ENCODE peak calls at places on chromosomes 2 and 18, in eight cellular contexts. One of them, this sample, is unnamed.

GRCh38 chr18:48885951-48886400 is 64.8 kb downstream of the SMAD7 start:
- DNase-seq in HEK293T: no peak
- DNase-seq in pancreas: no peak
- DNase-seq in GM23248: no peak
- DNase-seq in occipital lobe: no peak
- DNase-seq in AG04450: no peak
- DNase-seq in NCI-H2081 treated with DMSO at 0.1 percent for 48 hours: no peak
- DNase-seq in activated naive CD8-positive, alpha-beta T cell treated with anti-CD3 and anti-CD28 coated beads, Interleukin-2, amount 50 U/mL, for 24 hours: no peak
- DNase-seq in this sample: no peak

GRCh38 chr2:212723226-212723625 is 184.6 kb upstream of the ERBB4 start:
- DNase-seq in NCI-H2081 treated with DMSO at 0.1 percent for 48 hours: no peak
- DNase-seq in GM23248: peak; percentile 78
- DNase-seq in occipital lobe: no peak
- DNase-seq in AG04450: no peak
- DNase-seq in pancreas: no peak
- DNase-seq in activated naive CD8-positive, alpha-beta T cell treated with anti-CD3 and anti-CD28 coated beads, Interleukin-2, amount 50 U/mL, for 24 hours: no peak
- DNase-seq in HEK293T: no peak
- DNase-seq in this sample: no peak

GRCh38 chr2:67771380-67771779 is 291.4 kb downstream of the C1D start:
- DNase-seq in activated naive CD8-positive, alpha-beta T cell treated with anti-CD3 and anti-CD28 coated beads, Interleukin-2, amount 50 U/mL, for 24 hours: no peak
- DNase-seq in HEK293T: no peak
- DNase-seq in occipital lobe: no peak
- DNase-seq in pancreas: no peak
- DNase-seq in GM23248: no peak
- DNase-seq in NCI-H2081 treated with DMSO at 0.1 percent for 48 hours: no peak
- DNase-seq in AG04450: no peak
- DNase-seq in this sample: no peak

GRCh38 chr2:49972699-49973098 is 818.4 kb upstream of the FSHR start:
- DNase-seq in AG04450: no peak
- DNase-seq in activated naive CD8-positive, alpha-beta T cell treated with anti-CD3 and anti-CD28 coated beads, Interleukin-2, amount 50 U/mL, for 24 hours: no peak
- DNase-seq in occipital lobe: peak; percentile 32
- DNase-seq in HEK293T: no peak
- DNase-seq in NCI-H2081 treated with DMSO at 0.1 percent for 48 hours: no peak
- DNase-seq in GM23248: no peak
- DNase-seq in pancreas: no peak
- DNase-seq in this sample: no peak

GRCh38 chr2:130823171-130823885 is 13.4 kb upstream of the ARHGEF4 start:
- DNase-seq in activated naive CD8-positive, alpha-beta T cell treated with anti-CD3 and anti-CD28 coated beads, Interleukin-2, amount 50 U/mL, for 24 hours: no peak
- DNase-seq in NCI-H2081 treated with DMSO at 0.1 percent for 48 hours: no peak
- DNase-seq in HEK293T: no peak
- DNase-seq in pancreas: no peak
- DNase-seq in occipital lobe: no peak
- DNase-seq in AG04450: no peak
- DNase-seq in GM23248: no peak
- DNase-seq in this sample: no peak

GRCh38 chr2:222791946-222792649 is 68.7 kb upstream of the ACSL3 start:
- DNase-seq in occipital lobe: no peak
- DNase-seq in GM23248: peak; percentile 23
- DNase-seq in HEK293T: no peak
- DNase-seq in NCI-H2081 treated with DMSO at 0.1 percent for 48 hours: no peak
- DNase-seq in activated naive CD8-positive, alpha-beta T cell treated with anti-CD3 and anti-CD28 coated beads, Interleukin-2, amount 50 U/mL, for 24 hours: no peak
- DNase-seq in pancreas: no peak
- DNase-seq in AG04450: no peak
- DNase-seq in this sample: no peak

GRCh38 chr2:111897924-111898702 is at the start of gene MERTK:
- DNase-seq in AG04450: peak; percentile 32
- DNase-seq in activated naive CD8-positive, alpha-beta T cell treated with anti-CD3 and anti-CD28 coated beads, Interleukin-2, amount 50 U/mL, for 24 hours: peak; percentile 67
- DNase-seq in GM23248: peak; percentile 77
- DNase-seq in occipital lobe: peak; percentile 56
- DNase-seq in NCI-H2081 treated with DMSO at 0.1 percent for 48 hours: no peak
- DNase-seq in pancreas: peak; percentile 94
- DNase-seq in HEK293T: peak; percentile 90
- DNase-seq in this sample: peak; percentile 84

GRCh38 chr2:100606740-100607343 is 44.0 kb downstream of the PDCL3 start:
- DNase-seq in GM23248: peak; percentile 65
- DNase-seq in HEK293T: peak; percentile 66
- DNase-seq in AG04450: no peak
- DNase-seq in pancreas: no peak
- DNase-seq in occipital lobe: peak; percentile 35
- DNase-seq in activated naive CD8-positive, alpha-beta T cell treated with anti-CD3 and anti-CD28 coated beads, Interleukin-2, amount 50 U/mL, for 24 hours: peak; percentile 17
- DNase-seq in NCI-H2081 treated with DMSO at 0.1 percent for 48 hours: no peak
- DNase-seq in this sample: peak; percentile 31

GRCh38 chr2:229456091-229456490 is 185.0 kb upstream of the PID1 start:
- DNase-seq in HEK293T: no peak
- DNase-seq in occipital lobe: no peak
- DNase-seq in NCI-H2081 treated with DMSO at 0.1 percent for 48 hours: no peak
- DNase-seq in pancreas: no peak
- DNase-seq in AG04450: no peak
- DNase-seq in activated naive CD8-positive, alpha-beta T cell treated with anti-CD3 and anti-CD28 coated beads, Interleukin-2, amount 50 U/mL, for 24 hours: no peak
- DNase-seq in GM23248: no peak
- DNase-seq in this sample: no peak

GRCh38 chr2:157940024-157940423 is 63.9 kb upstream of the ACVR1 start:
- DNase-seq in GM23248: peak; percentile 11
- DNase-seq in HEK293T: no peak
- DNase-seq in occipital lobe: no peak
- DNase-seq in pancreas: no peak
- DNase-seq in AG04450: no peak
- DNase-seq in NCI-H2081 treated with DMSO at 0.1 percent for 48 hours: no peak
- DNase-seq in activated naive CD8-positive, alpha-beta T cell treated with anti-CD3 and anti-CD28 coated beads, Interleukin-2, amount 50 U/mL, for 24 hours: no peak
- DNase-seq in this sample: no peak

GRCh38 chr2:239311132-239312040 is 89.4 kb downstream of the HDAC4 start:
- DNase-seq in HEK293T: no peak
- DNase-seq in occipital lobe: no peak
- DNase-seq in pancreas: peak; percentile 42
- DNase-seq in GM23248: peak; percentile 81
- DNase-seq in AG04450: no peak
- DNase-seq in activated naive CD8-positive, alpha-beta T cell treated with anti-CD3 and anti-CD28 coated beads, Interleukin-2, amount 50 U/mL, for 24 hours: peak; percentile 0
- DNase-seq in NCI-H2081 treated with DMSO at 0.1 percent for 48 hours: no peak
- DNase-seq in this sample: no peak

GRCh38 chr18:67463829-67464228 is 52.7 kb downstream of the DSEL start:
- DNase-seq in AG04450: no peak
- DNase-seq in pancreas: no peak
- DNase-seq in HEK293T: peak; percentile 3
- DNase-seq in GM23248: no peak
- DNase-seq in occipital lobe: no peak
- DNase-seq in NCI-H2081 treated with DMSO at 0.1 percent for 48 hours: no peak
- DNase-seq in activated naive CD8-positive, alpha-beta T cell treated with anti-CD3 and anti-CD28 coated beads, Interleukin-2, amount 50 U/mL, for 24 hours: no peak
- DNase-seq in this sample: no peak

GRCh38 chr18:62596145-62597005 is 73.5 kb downstream of the ZCCHC2 start:
- DNase-seq in NCI-H2081 treated with DMSO at 0.1 percent for 48 hours: no peak
- DNase-seq in HEK293T: no peak
- DNase-seq in occipital lobe: no peak
- DNase-seq in AG04450: no peak
- DNase-seq in activated naive CD8-positive, alpha-beta T cell treated with anti-CD3 and anti-CD28 coated beads, Interleukin-2, amount 50 U/mL, for 24 hours: no peak
- DNase-seq in GM23248: peak; percentile 49
- DNase-seq in pancreas: peak; percentile 55
- DNase-seq in this sample: no peak

GRCh38 chr2:11930211-11930761 is 183.9 kb downstream of the LPIN1 start:
- DNase-seq in pancreas: no peak
- DNase-seq in AG04450: no peak
- DNase-seq in occipital lobe: no peak
- DNase-seq in activated naive CD8-positive, alpha-beta T cell treated with anti-CD3 and anti-CD28 coated beads, Interleukin-2, amount 50 U/mL, for 24 hours: no peak
- DNase-seq in HEK293T: no peak
- DNase-seq in NCI-H2081 treated with DMSO at 0.1 percent for 48 hours: no peak
- DNase-seq in GM23248: no peak
- DNase-seq in this sample: no peak

GRCh38 chr2:71756280-71756906 is 303.0 kb downstream of the DYSF start:
- DNase-seq in pancreas: no peak
- DNase-seq in HEK293T: no peak
- DNase-seq in NCI-H2081 treated with DMSO at 0.1 percent for 48 hours: no peak
- DNase-seq in AG04450: no peak
- DNase-seq in activated naive CD8-positive, alpha-beta T cell treated with anti-CD3 and anti-CD28 coated beads, Interleukin-2, amount 50 U/mL, for 24 hours: no peak
- DNase-seq in GM23248: peak; percentile 84
- DNase-seq in occipital lobe: no peak
- DNase-seq in this sample: no peak

GRCh38 chr2:164554487-164554886 is 66.8 kb downstream of the GRB14 start:
- DNase-seq in occipital lobe: no peak
- DNase-seq in HEK293T: no peak
- DNase-seq in AG04450: no peak
- DNase-seq in activated naive CD8-positive, alpha-beta T cell treated with anti-CD3 and anti-CD28 coated beads, Interleukin-2, amount 50 U/mL, for 24 hours: no peak
- DNase-seq in pancreas: no peak
- DNase-seq in GM23248: no peak
- DNase-seq in NCI-H2081 treated with DMSO at 0.1 percent for 48 hours: no peak
- DNase-seq in this sample: no peak

GRCh38 chr2:201298462-201298861 is 38.1 kb downstream of the CASP8 start:
- DNase-seq in occipital lobe: no peak
- DNase-seq in GM23248: peak; percentile 47
- DNase-seq in AG04450: no peak
- DNase-seq in HEK293T: no peak
- DNase-seq in NCI-H2081 treated with DMSO at 0.1 percent for 48 hours: no peak
- DNase-seq in activated naive CD8-positive, alpha-beta T cell treated with anti-CD3 and anti-CD28 coated beads, Interleukin-2, amount 50 U/mL, for 24 hours: no peak
- DNase-seq in pancreas: no peak
- DNase-seq in this sample: no peak

GRCh38 chr2:75064691-75065396 is 106.4 kb downstream of the POLE4 start:
- DNase-seq in AG04450: no peak
- DNase-seq in pancreas: peak; percentile 62
- DNase-seq in occipital lobe: peak; percentile 19
- DNase-seq in NCI-H2081 treated with DMSO at 0.1 percent for 48 hours: no peak
- DNase-seq in HEK293T: peak; percentile 72
- DNase-seq in GM23248: peak; percentile 62
- DNase-seq in activated naive CD8-positive, alpha-beta T cell treated with anti-CD3 and anti-CD28 coated beads, Interleukin-2, amount 50 U/mL, for 24 hours: peak; percentile 59
- DNase-seq in this sample: peak; percentile 9

GRCh38 chr2:53568463-53568862 is 199.1 kb upstream of the CHAC2 start:
- DNase-seq in GM23248: no peak
- DNase-seq in activated naive CD8-positive, alpha-beta T cell treated with anti-CD3 and anti-CD28 coated beads, Interleukin-2, amount 50 U/mL, for 24 hours: no peak
- DNase-seq in pancreas: no peak
- DNase-seq in AG04450: no peak
- DNase-seq in NCI-H2081 treated with DMSO at 0.1 percent for 48 hours: no peak
- DNase-seq in occipital lobe: no peak
- DNase-seq in HEK293T: no peak
- DNase-seq in this sample: no peak

GRCh38 chr18:48387300-48387699 is 21.9 kb downstream of the ZBTB7C start:
- DNase-seq in HEK293T: no peak
- DNase-seq in activated naive CD8-positive, alpha-beta T cell treated with anti-CD3 and anti-CD28 coated beads, Interleukin-2, amount 50 U/mL, for 24 hours: no peak
- DNase-seq in AG04450: no peak
- DNase-seq in GM23248: no peak
- DNase-seq in NCI-H2081 treated with DMSO at 0.1 percent for 48 hours: no peak
- DNase-seq in occipital lobe: no peak
- DNase-seq in pancreas: no peak
- DNase-seq in this sample: no peak

GRCh38 chr2:109396338-109397180 is 217.2 kb downstream of the SEPTIN10 start:
- DNase-seq in pancreas: no peak
- DNase-seq in activated naive CD8-positive, alpha-beta T cell treated with anti-CD3 and anti-CD28 coated beads, Interleukin-2, amount 50 U/mL, for 24 hours: peak; percentile 30
- DNase-seq in GM23248: no peak
- DNase-seq in HEK293T: no peak
- DNase-seq in AG04450: no peak
- DNase-seq in occipital lobe: no peak
- DNase-seq in NCI-H2081 treated with DMSO at 0.1 percent for 48 hours: no peak
- DNase-seq in this sample: no peak

GRCh38 chr2:128260239-128261138 is 58.2 kb downstream of the HS6ST1 start:
- DNase-seq in HEK293T: no peak
- DNase-seq in occipital lobe: peak; percentile 52
- DNase-seq in pancreas: peak; percentile 71
- DNase-seq in GM23248: peak; percentile 98
- DNase-seq in NCI-H2081 treated with DMSO at 0.1 percent for 48 hours: no peak
- DNase-seq in AG04450: no peak
- DNase-seq in activated naive CD8-positive, alpha-beta T cell treated with anti-CD3 and anti-CD28 coated beads, Interleukin-2, amount 50 U/mL, for 24 hours: no peak
- DNase-seq in this sample: no peak

GRCh38 chr2:120004254-120004653 is 8.6 kb upstream of the EPB41L5 start:
- DNase-seq in NCI-H2081 treated with DMSO at 0.1 percent for 48 hours: no peak
- DNase-seq in GM23248: no peak
- DNase-seq in AG04450: no peak
- DNase-seq in activated naive CD8-positive, alpha-beta T cell treated with anti-CD3 and anti-CD28 coated beads, Interleukin-2, amount 50 U/mL, for 24 hours: no peak
- DNase-seq in occipital lobe: no peak
- DNase-seq in pancreas: no peak
- DNase-seq in HEK293T: no peak
- DNase-seq in this sample: no peak

GRCh38 chr18:74963820-74964446 is 245.0 kb downstream of the PTGR3 start:
- DNase-seq in activated naive CD8-positive, alpha-beta T cell treated with anti-CD3 and anti-CD28 coated beads, Interleukin-2, amount 50 U/mL, for 24 hours: no peak
- DNase-seq in pancreas: no peak
- DNase-seq in GM23248: peak; percentile 67
- DNase-seq in AG04450: no peak
- DNase-seq in HEK293T: peak; percentile 20
- DNase-seq in NCI-H2081 treated with DMSO at 0.1 percent for 48 hours: peak; percentile 37
- DNase-seq in occipital lobe: no peak
- DNase-seq in this sample: no peak

GRCh38 chr2:137133231-137133630 is 367.9 kb downstream of the THSD7B start:
- DNase-seq in AG04450: no peak
- DNase-seq in occipital lobe: no peak
- DNase-seq in GM23248: no peak
- DNase-seq in pancreas: no peak
- DNase-seq in NCI-H2081 treated with DMSO at 0.1 percent for 48 hours: no peak
- DNase-seq in HEK293T: no peak
- DNase-seq in activated naive CD8-positive, alpha-beta T cell treated with anti-CD3 and anti-CD28 coated beads, Interleukin-2, amount 50 U/mL, for 24 hours: no peak
- DNase-seq in this sample: no peak

GRCh38 chr2:233137040-233137439 is 76.9 kb downstream of the INPP5D start:
- DNase-seq in pancreas: no peak
- DNase-seq in AG04450: no peak
- DNase-seq in activated naive CD8-positive, alpha-beta T cell treated with anti-CD3 and anti-CD28 coated beads, Interleukin-2, amount 50 U/mL, for 24 hours: no peak
- DNase-seq in NCI-H2081 treated with DMSO at 0.1 percent for 48 hours: no peak
- DNase-seq in HEK293T: no peak
- DNase-seq in GM23248: no peak
- DNase-seq in occipital lobe: no peak
- DNase-seq in this sample: no peak

GRCh38 chr2:55616509-55617159 is 788 bp downstream of the PPP4R3B start:
- DNase-seq in NCI-H2081 treated with DMSO at 0.1 percent for 48 hours: no peak
- DNase-seq in GM23248: peak; percentile 76
- DNase-seq in HEK293T: peak; percentile 28
- DNase-seq in occipital lobe: peak; percentile 10
- DNase-seq in AG04450: no peak
- DNase-seq in pancreas: no peak
- DNase-seq in activated naive CD8-positive, alpha-beta T cell treated with anti-CD3 and anti-CD28 coated beads, Interleukin-2, amount 50 U/mL, for 24 hours: peak; percentile 42
- DNase-seq in this sample: no peak

GRCh38 chr18:22567794-22568193 is 150.1 kb upstream of the CTAGE1 start:
- DNase-seq in pancreas: no peak
- DNase-seq in HEK293T: no peak
- DNase-seq in activated naive CD8-positive, alpha-beta T cell treated with anti-CD3 and anti-CD28 coated beads, Interleukin-2, amount 50 U/mL, for 24 hours: no peak
- DNase-seq in AG04450: no peak
- DNase-seq in occipital lobe: no peak
- DNase-seq in GM23248: no peak
- DNase-seq in NCI-H2081 treated with DMSO at 0.1 percent for 48 hours: no peak
- DNase-seq in this sample: no peak

GRCh38 chr2:239920616-239921365 is 104.4 kb downstream of the NDUFA10 start:
- DNase-seq in NCI-H2081 treated with DMSO at 0.1 percent for 48 hours: no peak
- DNase-seq in GM23248: no peak
- DNase-seq in HEK293T: no peak
- DNase-seq in pancreas: no peak
- DNase-seq in occipital lobe: no peak
- DNase-seq in activated naive CD8-positive, alpha-beta T cell treated with anti-CD3 and anti-CD28 coated beads, Interleukin-2, amount 50 U/mL, for 24 hours: no peak
- DNase-seq in AG04450: no peak
- DNase-seq in this sample: no peak

GRCh38 chr18:55500316-55501086 is 87.5 kb downstream of the TCF4 start:
- DNase-seq in AG04450: no peak
- DNase-seq in HEK293T: no peak
- DNase-seq in NCI-H2081 treated with DMSO at 0.1 percent for 48 hours: no peak
- DNase-seq in GM23248: peak; percentile 89
- DNase-seq in activated naive CD8-positive, alpha-beta T cell treated with anti-CD3 and anti-CD28 coated beads, Interleukin-2, amount 50 U/mL, for 24 hours: no peak
- DNase-seq in occipital lobe: no peak
- DNase-seq in pancreas: no peak
- DNase-seq in this sample: no peak

GRCh38 chr2:45951025-45951737 is 299.7 kb downstream of the PRKCE start:
- DNase-seq in pancreas: no peak
- DNase-seq in activated naive CD8-positive, alpha-beta T cell treated with anti-CD3 and anti-CD28 coated beads, Interleukin-2, amount 50 U/mL, for 24 hours: no peak
- DNase-seq in AG04450: no peak
- DNase-seq in occipital lobe: no peak
- DNase-seq in GM23248: no peak
- DNase-seq in HEK293T: no peak
- DNase-seq in NCI-H2081 treated with DMSO at 0.1 percent for 48 hours: no peak
- DNase-seq in this sample: no peak

GRCh38 chr2:173943139-173943538 is 22.0 kb downstream of the SP3 start:
- DNase-seq in HEK293T: no peak
- DNase-seq in NCI-H2081 treated with DMSO at 0.1 percent for 48 hours: no peak
- DNase-seq in AG04450: no peak
- DNase-seq in GM23248: no peak
- DNase-seq in pancreas: no peak
- DNase-seq in activated naive CD8-positive, alpha-beta T cell treated with anti-CD3 and anti-CD28 coated beads, Interleukin-2, amount 50 U/mL, for 24 hours: no peak
- DNase-seq in occipital lobe: no peak
- DNase-seq in this sample: no peak

GRCh38 chr18:44742126-44742525 is 61.4 kb downstream of the SETBP1 start:
- DNase-seq in GM23248: no peak
- DNase-seq in activated naive CD8-positive, alpha-beta T cell treated with anti-CD3 and anti-CD28 coated beads, Interleukin-2, amount 50 U/mL, for 24 hours: no peak
- DNase-seq in AG04450: no peak
- DNase-seq in NCI-H2081 treated with DMSO at 0.1 percent for 48 hours: no peak
- DNase-seq in occipital lobe: no peak
- DNase-seq in HEK293T: no peak
- DNase-seq in pancreas: no peak
- DNase-seq in this sample: no peak

GRCh38 chr18:69787825-69788547 is 159.7 kb downstream of the CD226 start:
- DNase-seq in pancreas: no peak
- DNase-seq in activated naive CD8-positive, alpha-beta T cell treated with anti-CD3 and anti-CD28 coated beads, Interleukin-2, amount 50 U/mL, for 24 hours: no peak
- DNase-seq in HEK293T: no peak
- DNase-seq in AG04450: peak; percentile 38
- DNase-seq in occipital lobe: no peak
- DNase-seq in GM23248: peak; percentile 68
- DNase-seq in NCI-H2081 treated with DMSO at 0.1 percent for 48 hours: no peak
- DNase-seq in this sample: no peak

This sample was measured in NCI-H1930.